ENCODE peak calls at places on chromosome X, in six cellular contexts. One of them, this sample, is unnamed.

GRCh38 chrX:5388087-5388486 is 840.6 kb downstream of the NLGN4X start:
- DNase-seq in B cell: no peak
- DNase-seq in activated effector memory CD4-positive, alpha-beta T cell treated with anti-CD3 and anti-CD28 coated beads, Interleukin-2, amount 50 U/mL, for 16 hours: no peak
- DNase-seq in activated naive CD8-positive, alpha-beta T cell treated with anti-CD3 and anti-CD28 coated beads, Interleukin-2, amount 10 ng/mL, durations not matched to agents 7 days and 5 days: no peak
- DNase-seq in AG20443: no peak
- DNase-seq in activated CD4-positive, alpha-beta T cell treated with anti-CD3 and anti-CD28 coated beads, Interleukin-2, amount 50 U/mL, for 24 hours: no peak
- DNase-seq in this sample: no peak

GRCh38 chrX:18674788-18675735 is 3.2 kb upstream of the RS1 start:
- DNase-seq in activated CD4-positive, alpha-beta T cell treated with anti-CD3 and anti-CD28 coated beads, Interleukin-2, amount 50 U/mL, for 24 hours: peak
- DNase-seq in activated effector memory CD4-positive, alpha-beta T cell treated with anti-CD3 and anti-CD28 coated beads, Interleukin-2, amount 50 U/mL, for 16 hours: peak
- DNase-seq in AG20443: peak
- DNase-seq in B cell: peak
- DNase-seq in activated naive CD8-positive, alpha-beta T cell treated with anti-CD3 and anti-CD28 coated beads, Interleukin-2, amount 10 ng/mL, durations not matched to agents 7 days and 5 days: peak
- DNase-seq in this sample: peak

GRCh38 chrX:108001218-108001814 is 19.1 kb upstream of the TEX13B start:
- DNase-seq in B cell: no peak
- DNase-seq in AG20443: peak
- DNase-seq in activated CD4-positive, alpha-beta T cell treated with anti-CD3 and anti-CD28 coated beads, Interleukin-2, amount 50 U/mL, for 24 hours: no peak
- DNase-seq in activated effector memory CD4-positive, alpha-beta T cell treated with anti-CD3 and anti-CD28 coated beads, Interleukin-2, amount 50 U/mL, for 16 hours: no peak
- DNase-seq in activated naive CD8-positive, alpha-beta T cell treated with anti-CD3 and anti-CD28 coated beads, Interleukin-2, amount 10 ng/mL, durations not matched to agents 7 days and 5 days: no peak
- DNase-seq in this sample: peak

GRCh38 chrX:18890724-18891560 is 93.0 kb downstream of the PHKA2 start:
- DNase-seq in activated effector memory CD4-positive, alpha-beta T cell treated with anti-CD3 and anti-CD28 coated beads, Interleukin-2, amount 50 U/mL, for 16 hours: no peak
- DNase-seq in activated naive CD8-positive, alpha-beta T cell treated with anti-CD3 and anti-CD28 coated beads, Interleukin-2, amount 10 ng/mL, durations not matched to agents 7 days and 5 days: no peak
- DNase-seq in activated CD4-positive, alpha-beta T cell treated with anti-CD3 and anti-CD28 coated beads, Interleukin-2, amount 50 U/mL, for 24 hours: no peak
- DNase-seq in AG20443: no peak
- DNase-seq in B cell: no peak
- DNase-seq in this sample: no peak

GRCh38 chrX:5726246-5726645 is 502.4 kb downstream of the NLGN4X start:
- DNase-seq in activated CD4-positive, alpha-beta T cell treated with anti-CD3 and anti-CD28 coated beads, Interleukin-2, amount 50 U/mL, for 24 hours: no peak
- DNase-seq in B cell: no peak
- DNase-seq in activated effector memory CD4-positive, alpha-beta T cell treated with anti-CD3 and anti-CD28 coated beads, Interleukin-2, amount 50 U/mL, for 16 hours: no peak
- DNase-seq in AG20443: no peak
- DNase-seq in activated naive CD8-positive, alpha-beta T cell treated with anti-CD3 and anti-CD28 coated beads, Interleukin-2, amount 10 ng/mL, durations not matched to agents 7 days and 5 days: no peak
- DNase-seq in this sample: no peak

GRCh38 chrX:72716766-72717165 is 2.7 kb upstream of the PHKA1 start:
- DNase-seq in activated CD4-positive, alpha-beta T cell treated with anti-CD3 and anti-CD28 coated beads, Interleukin-2, amount 50 U/mL, for 24 hours: no peak
- DNase-seq in B cell: no peak
- DNase-seq in AG20443: no peak
- DNase-seq in activated effector memory CD4-positive, alpha-beta T cell treated with anti-CD3 and anti-CD28 coated beads, Interleukin-2, amount 50 U/mL, for 16 hours: no peak
- DNase-seq in activated naive CD8-positive, alpha-beta T cell treated with anti-CD3 and anti-CD28 coated beads, Interleukin-2, amount 10 ng/mL, durations not matched to agents 7 days and 5 days: no peak
- DNase-seq in this sample: no peak

GRCh38 chrX:106802388-106803275 is at the start of gene TBC1D8B:
- DNase-seq in AG20443: peak
- DNase-seq in activated effector memory CD4-positive, alpha-beta T cell treated with anti-CD3 and anti-CD28 coated beads, Interleukin-2, amount 50 U/mL, for 16 hours: peak
- DNase-seq in activated naive CD8-positive, alpha-beta T cell treated with anti-CD3 and anti-CD28 coated beads, Interleukin-2, amount 10 ng/mL, durations not matched to agents 7 days and 5 days: peak
- DNase-seq in B cell: peak
- DNase-seq in activated CD4-positive, alpha-beta T cell treated with anti-CD3 and anti-CD28 coated beads, Interleukin-2, amount 50 U/mL, for 24 hours: no peak
- DNase-seq in this sample: peak

GRCh38 chrX:66914082-66914481 is 275.2 kb upstream of the EDA2R start:
- DNase-seq in activated CD4-positive, alpha-beta T cell treated with anti-CD3 and anti-CD28 coated beads, Interleukin-2, amount 50 U/mL, for 24 hours: no peak
- DNase-seq in B cell: no peak
- DNase-seq in activated naive CD8-positive, alpha-beta T cell treated with anti-CD3 and anti-CD28 coated beads, Interleukin-2, amount 10 ng/mL, durations not matched to agents 7 days and 5 days: no peak
- DNase-seq in activated effector memory CD4-positive, alpha-beta T cell treated with anti-CD3 and anti-CD28 coated beads, Interleukin-2, amount 50 U/mL, for 16 hours: no peak
- DNase-seq in AG20443: no peak
- DNase-seq in this sample: no peak

GRCh38 chrX:1535241-1536041 is 1.5 kb downstream of the P2RY8 start:
- DNase-seq in activated effector memory CD4-positive, alpha-beta T cell treated with anti-CD3 and anti-CD28 coated beads, Interleukin-2, amount 50 U/mL, for 16 hours: peak
- DNase-seq in B cell: peak
- DNase-seq in activated naive CD8-positive, alpha-beta T cell treated with anti-CD3 and anti-CD28 coated beads, Interleukin-2, amount 10 ng/mL, durations not matched to agents 7 days and 5 days: peak
- DNase-seq in activated CD4-positive, alpha-beta T cell treated with anti-CD3 and anti-CD28 coated beads, Interleukin-2, amount 50 U/mL, for 24 hours: peak
- DNase-seq in AG20443: no peak
- DNase-seq in this sample: peak

GRCh38 chrX:140524556-140524955 is 19.7 kb upstream of the SOX3 start:
- DNase-seq in AG20443: peak
- DNase-seq in B cell: no peak
- DNase-seq in activated effector memory CD4-positive, alpha-beta T cell treated with anti-CD3 and anti-CD28 coated beads, Interleukin-2, amount 50 U/mL, for 16 hours: no peak
- DNase-seq in activated naive CD8-positive, alpha-beta T cell treated with anti-CD3 and anti-CD28 coated beads, Interleukin-2, amount 10 ng/mL, durations not matched to agents 7 days and 5 days: no peak
- DNase-seq in activated CD4-positive, alpha-beta T cell treated with anti-CD3 and anti-CD28 coated beads, Interleukin-2, amount 50 U/mL, for 24 hours: no peak
- DNase-seq in this sample: no peak

GRCh38 chrX:97984641-97985040 is 1100.9 kb downstream of the RPA4 start:
- DNase-seq in activated effector memory CD4-positive, alpha-beta T cell treated with anti-CD3 and anti-CD28 coated beads, Interleukin-2, amount 50 U/mL, for 16 hours: no peak
- DNase-seq in B cell: no peak
- DNase-seq in activated naive CD8-positive, alpha-beta T cell treated with anti-CD3 and anti-CD28 coated beads, Interleukin-2, amount 10 ng/mL, durations not matched to agents 7 days and 5 days: no peak
- DNase-seq in AG20443: no peak
- DNase-seq in activated CD4-positive, alpha-beta T cell treated with anti-CD3 and anti-CD28 coated beads, Interleukin-2, amount 50 U/mL, for 24 hours: no peak
- DNase-seq in this sample: no peak

GRCh38 chrX:135003876-135004623 is 13.3 kb downstream of the SMIM10 start:
- DNase-seq in AG20443: peak
- DNase-seq in activated CD4-positive, alpha-beta T cell treated with anti-CD3 and anti-CD28 coated beads, Interleukin-2, amount 50 U/mL, for 24 hours: peak
- DNase-seq in activated effector memory CD4-positive, alpha-beta T cell treated with anti-CD3 and anti-CD28 coated beads, Interleukin-2, amount 50 U/mL, for 16 hours: peak
- DNase-seq in B cell: peak
- DNase-seq in activated naive CD8-positive, alpha-beta T cell treated with anti-CD3 and anti-CD28 coated beads, Interleukin-2, amount 10 ng/mL, durations not matched to agents 7 days and 5 days: peak
- DNase-seq in this sample: peak

GRCh38 chrX:17738002-17738713 is 865 bp downstream of the SCML1 start:
- DNase-seq in AG20443: peak
- DNase-seq in activated naive CD8-positive, alpha-beta T cell treated with anti-CD3 and anti-CD28 coated beads, Interleukin-2, amount 10 ng/mL, durations not matched to agents 7 days and 5 days: peak
- DNase-seq in B cell: peak
- DNase-seq in activated effector memory CD4-positive, alpha-beta T cell treated with anti-CD3 and anti-CD28 coated beads, Interleukin-2, amount 50 U/mL, for 16 hours: peak
- DNase-seq in activated CD4-positive, alpha-beta T cell treated with anti-CD3 and anti-CD28 coated beads, Interleukin-2, amount 50 U/mL, for 24 hours: no peak
- DNase-seq in this sample: no peak

GRCh38 chrX:24148535-24149345 is 789 bp upstream of the ZFX start:
- DNase-seq in activated CD4-positive, alpha-beta T cell treated with anti-CD3 and anti-CD28 coated beads, Interleukin-2, amount 50 U/mL, for 24 hours: peak
- DNase-seq in B cell: no peak
- DNase-seq in AG20443: peak
- DNase-seq in activated effector memory CD4-positive, alpha-beta T cell treated with anti-CD3 and anti-CD28 coated beads, Interleukin-2, amount 50 U/mL, for 16 hours: no peak
- DNase-seq in activated naive CD8-positive, alpha-beta T cell treated with anti-CD3 and anti-CD28 coated beads, Interleukin-2, amount 10 ng/mL, durations not matched to agents 7 days and 5 days: no peak
- DNase-seq in this sample: no peak

GRCh38 chrX:9940397-9940796 is 26.8 kb upstream of the CLDN34 start:
- DNase-seq in AG20443: peak
- DNase-seq in activated naive CD8-positive, alpha-beta T cell treated with anti-CD3 and anti-CD28 coated beads, Interleukin-2, amount 10 ng/mL, durations not matched to agents 7 days and 5 days: no peak
- DNase-seq in activated effector memory CD4-positive, alpha-beta T cell treated with anti-CD3 and anti-CD28 coated beads, Interleukin-2, amount 50 U/mL, for 16 hours: no peak
- DNase-seq in B cell: no peak
- DNase-seq in activated CD4-positive, alpha-beta T cell treated with anti-CD3 and anti-CD28 coated beads, Interleukin-2, amount 50 U/mL, for 24 hours: no peak
- DNase-seq in this sample: no peak

GRCh38 chrX:3143043-3143799 is 102.0 kb downstream of the ARSF start:
- DNase-seq in AG20443: no peak
- DNase-seq in activated effector memory CD4-positive, alpha-beta T cell treated with anti-CD3 and anti-CD28 coated beads, Interleukin-2, amount 50 U/mL, for 16 hours: no peak
- DNase-seq in activated CD4-positive, alpha-beta T cell treated with anti-CD3 and anti-CD28 coated beads, Interleukin-2, amount 50 U/mL, for 24 hours: no peak
- DNase-seq in B cell: no peak
- DNase-seq in activated naive CD8-positive, alpha-beta T cell treated with anti-CD3 and anti-CD28 coated beads, Interleukin-2, amount 10 ng/mL, durations not matched to agents 7 days and 5 days: no peak
- DNase-seq in this sample: peak

GRCh38 chrX:120840826-120841225 is 34.8 kb downstream of the CT47B1 start:
- DNase-seq in activated effector memory CD4-positive, alpha-beta T cell treated with anti-CD3 and anti-CD28 coated beads, Interleukin-2, amount 50 U/mL, for 16 hours: no peak
- DNase-seq in AG20443: peak
- DNase-seq in activated CD4-positive, alpha-beta T cell treated with anti-CD3 and anti-CD28 coated beads, Interleukin-2, amount 50 U/mL, for 24 hours: no peak
- DNase-seq in B cell: no peak
- DNase-seq in activated naive CD8-positive, alpha-beta T cell treated with anti-CD3 and anti-CD28 coated beads, Interleukin-2, amount 10 ng/mL, durations not matched to agents 7 days and 5 days: no peak
- DNase-seq in this sample: no peak

GRCh38 chrX:101803451-101803850 is 128.4 kb downstream of the ZMAT1 start:
- DNase-seq in B cell: no peak
- DNase-seq in activated naive CD8-positive, alpha-beta T cell treated with anti-CD3 and anti-CD28 coated beads, Interleukin-2, amount 10 ng/mL, durations not matched to agents 7 days and 5 days: no peak
- DNase-seq in activated CD4-positive, alpha-beta T cell treated with anti-CD3 and anti-CD28 coated beads, Interleukin-2, amount 50 U/mL, for 24 hours: no peak
- DNase-seq in activated effector memory CD4-positive, alpha-beta T cell treated with anti-CD3 and anti-CD28 coated beads, Interleukin-2, amount 50 U/mL, for 16 hours: no peak
- DNase-seq in AG20443: no peak
- DNase-seq in this sample: no peak

GRCh38 chrX:136162827-136163427 is 15.6 kb downstream of the FHL1 start:
- DNase-seq in activated effector memory CD4-positive, alpha-beta T cell treated with anti-CD3 and anti-CD28 coated beads, Interleukin-2, amount 50 U/mL, for 16 hours: peak
- DNase-seq in activated CD4-positive, alpha-beta T cell treated with anti-CD3 and anti-CD28 coated beads, Interleukin-2, amount 50 U/mL, for 24 hours: peak
- DNase-seq in B cell: no peak
- DNase-seq in activated naive CD8-positive, alpha-beta T cell treated with anti-CD3 and anti-CD28 coated beads, Interleukin-2, amount 10 ng/mL, durations not matched to agents 7 days and 5 days: peak
- DNase-seq in AG20443: peak
- DNase-seq in this sample: peak

GRCh38 chrX:129744881-129745321 is 6.1 kb downstream of the XPNPEP2 start:
- DNase-seq in B cell: no peak
- DNase-seq in AG20443: no peak
- DNase-seq in activated effector memory CD4-positive, alpha-beta T cell treated with anti-CD3 and anti-CD28 coated beads, Interleukin-2, amount 50 U/mL, for 16 hours: peak
- DNase-seq in activated CD4-positive, alpha-beta T cell treated with anti-CD3 and anti-CD28 coated beads, Interleukin-2, amount 50 U/mL, for 24 hours: no peak
- DNase-seq in activated naive CD8-positive, alpha-beta T cell treated with anti-CD3 and anti-CD28 coated beads, Interleukin-2, amount 10 ng/mL, durations not matched to agents 7 days and 5 days: no peak
- DNase-seq in this sample: no peak

GRCh38 chrX:47608130-47608810 is 11.4 kb downstream of the SYN1 start:
- DNase-seq in activated CD4-positive, alpha-beta T cell treated with anti-CD3 and anti-CD28 coated beads, Interleukin-2, amount 50 U/mL, for 24 hours: no peak
- DNase-seq in B cell: no peak
- DNase-seq in activated effector memory CD4-positive, alpha-beta T cell treated with anti-CD3 and anti-CD28 coated beads, Interleukin-2, amount 50 U/mL, for 16 hours: no peak
- DNase-seq in activated naive CD8-positive, alpha-beta T cell treated with anti-CD3 and anti-CD28 coated beads, Interleukin-2, amount 10 ng/mL, durations not matched to agents 7 days and 5 days: no peak
- DNase-seq in AG20443: no peak
- DNase-seq in this sample: no peak

GRCh38 chrX:1894656-1895055 is 279.8 kb downstream of the ASMT start:
- DNase-seq in AG20443: no peak
- DNase-seq in activated naive CD8-positive, alpha-beta T cell treated with anti-CD3 and anti-CD28 coated beads, Interleukin-2, amount 10 ng/mL, durations not matched to agents 7 days and 5 days: no peak
- DNase-seq in activated CD4-positive, alpha-beta T cell treated with anti-CD3 and anti-CD28 coated beads, Interleukin-2, amount 50 U/mL, for 24 hours: no peak
- DNase-seq in activated effector memory CD4-positive, alpha-beta T cell treated with anti-CD3 and anti-CD28 coated beads, Interleukin-2, amount 50 U/mL, for 16 hours: peak
- DNase-seq in B cell: no peak
- DNase-seq in this sample: no peak

GRCh38 chrX:40105791-40106676 is 8.3 kb upstream of the BCOR start:
- DNase-seq in activated CD4-positive, alpha-beta T cell treated with anti-CD3 and anti-CD28 coated beads, Interleukin-2, amount 50 U/mL, for 24 hours: no peak
- DNase-seq in activated naive CD8-positive, alpha-beta T cell treated with anti-CD3 and anti-CD28 coated beads, Interleukin-2, amount 10 ng/mL, durations not matched to agents 7 days and 5 days: peak
- DNase-seq in AG20443: peak
- DNase-seq in activated effector memory CD4-positive, alpha-beta T cell treated with anti-CD3 and anti-CD28 coated beads, Interleukin-2, amount 50 U/mL, for 16 hours: peak
- DNase-seq in B cell: peak
- DNase-seq in this sample: peak

GRCh38 chrX:106906361-106906760 is 3.2 kb upstream of the RIPPLY1 start:
- DNase-seq in activated naive CD8-positive, alpha-beta T cell treated with anti-CD3 and anti-CD28 coated beads, Interleukin-2, amount 10 ng/mL, durations not matched to agents 7 days and 5 days: no peak
- DNase-seq in B cell: no peak
- DNase-seq in activated effector memory CD4-positive, alpha-beta T cell treated with anti-CD3 and anti-CD28 coated beads, Interleukin-2, amount 50 U/mL, for 16 hours: no peak
- DNase-seq in AG20443: no peak
- DNase-seq in activated CD4-positive, alpha-beta T cell treated with anti-CD3 and anti-CD28 coated beads, Interleukin-2, amount 50 U/mL, for 24 hours: no peak
- DNase-seq in this sample: no peak

GRCh38 chrX:69616520-69617203 is 749 bp downstream of the EDA start:
- DNase-seq in activated effector memory CD4-positive, alpha-beta T cell treated with anti-CD3 and anti-CD28 coated beads, Interleukin-2, amount 50 U/mL, for 16 hours: peak
- DNase-seq in activated CD4-positive, alpha-beta T cell treated with anti-CD3 and anti-CD28 coated beads, Interleukin-2, amount 50 U/mL, for 24 hours: no peak
- DNase-seq in activated naive CD8-positive, alpha-beta T cell treated with anti-CD3 and anti-CD28 coated beads, Interleukin-2, amount 10 ng/mL, durations not matched to agents 7 days and 5 days: peak
- DNase-seq in B cell: no peak
- DNase-seq in AG20443: no peak
- DNase-seq in this sample: no peak

GRCh38 chrX:124256209-124256608 is 76.3 kb upstream of the TEX13D start:
- DNase-seq in activated naive CD8-positive, alpha-beta T cell treated with anti-CD3 and anti-CD28 coated beads, Interleukin-2, amount 10 ng/mL, durations not matched to agents 7 days and 5 days: no peak
- DNase-seq in AG20443: peak
- DNase-seq in B cell: no peak
- DNase-seq in activated effector memory CD4-positive, alpha-beta T cell treated with anti-CD3 and anti-CD28 coated beads, Interleukin-2, amount 50 U/mL, for 16 hours: no peak
- DNase-seq in activated CD4-positive, alpha-beta T cell treated with anti-CD3 and anti-CD28 coated beads, Interleukin-2, amount 50 U/mL, for 24 hours: no peak
- DNase-seq in this sample: no peak

GRCh38 chrX:22486326-22486725 is 213.6 kb downstream of the CBLL2 start:
- DNase-seq in activated CD4-positive, alpha-beta T cell treated with anti-CD3 and anti-CD28 coated beads, Interleukin-2, amount 50 U/mL, for 24 hours: no peak
- DNase-seq in activated effector memory CD4-positive, alpha-beta T cell treated with anti-CD3 and anti-CD28 coated beads, Interleukin-2, amount 50 U/mL, for 16 hours: no peak
- DNase-seq in activated naive CD8-positive, alpha-beta T cell treated with anti-CD3 and anti-CD28 coated beads, Interleukin-2, amount 10 ng/mL, durations not matched to agents 7 days and 5 days: no peak
- DNase-seq in AG20443: no peak
- DNase-seq in B cell: no peak
- DNase-seq in this sample: no peak

GRCh38 chrX:10648608-10649007 is 28.2 kb upstream of the MID1 start:
- DNase-seq in activated naive CD8-positive, alpha-beta T cell treated with anti-CD3 and anti-CD28 coated beads, Interleukin-2, amount 10 ng/mL, durations not matched to agents 7 days and 5 days: no peak
- DNase-seq in B cell: no peak
- DNase-seq in activated CD4-positive, alpha-beta T cell treated with anti-CD3 and anti-CD28 coated beads, Interleukin-2, amount 50 U/mL, for 24 hours: no peak
- DNase-seq in AG20443: peak
- DNase-seq in activated effector memory CD4-positive, alpha-beta T cell treated with anti-CD3 and anti-CD28 coated beads, Interleukin-2, amount 50 U/mL, for 16 hours: no peak
- DNase-seq in this sample: no peak

GRCh38 chrX:45743081-45743533 is 542.4 kb upstream of the DIPK2B start:
- DNase-seq in AG20443: peak
- DNase-seq in activated effector memory CD4-positive, alpha-beta T cell treated with anti-CD3 and anti-CD28 coated beads, Interleukin-2, amount 50 U/mL, for 16 hours: no peak
- DNase-seq in activated naive CD8-positive, alpha-beta T cell treated with anti-CD3 and anti-CD28 coated beads, Interleukin-2, amount 10 ng/mL, durations not matched to agents 7 days and 5 days: no peak
- DNase-seq in B cell: no peak
- DNase-seq in activated CD4-positive, alpha-beta T cell treated with anti-CD3 and anti-CD28 coated beads, Interleukin-2, amount 50 U/mL, for 24 hours: no peak
- DNase-seq in this sample: peak

GRCh38 chrX:130592204-130592603 is 190.4 kb downstream of the RBMX2 start:
- DNase-seq in AG20443: no peak
- DNase-seq in B cell: no peak
- DNase-seq in activated naive CD8-positive, alpha-beta T cell treated with anti-CD3 and anti-CD28 coated beads, Interleukin-2, amount 10 ng/mL, durations not matched to agents 7 days and 5 days: no peak
- DNase-seq in activated effector memory CD4-positive, alpha-beta T cell treated with anti-CD3 and anti-CD28 coated beads, Interleukin-2, amount 50 U/mL, for 16 hours: no peak
- DNase-seq in activated CD4-positive, alpha-beta T cell treated with anti-CD3 and anti-CD28 coated beads, Interleukin-2, amount 50 U/mL, for 24 hours: no peak
- DNase-seq in this sample: no peak

GRCh38 chrX:26783512-26784225 is 567.7 kb downstream of the MAGEB5 start:
- DNase-seq in activated CD4-positive, alpha-beta T cell treated with anti-CD3 and anti-CD28 coated beads, Interleukin-2, amount 50 U/mL, for 24 hours: no peak
- DNase-seq in B cell: no peak
- DNase-seq in activated effector memory CD4-positive, alpha-beta T cell treated with anti-CD3 and anti-CD28 coated beads, Interleukin-2, amount 50 U/mL, for 16 hours: no peak
- DNase-seq in AG20443: peak
- DNase-seq in activated naive CD8-positive, alpha-beta T cell treated with anti-CD3 and anti-CD28 coated beads, Interleukin-2, amount 10 ng/mL, durations not matched to agents 7 days and 5 days: no peak
- DNase-seq in this sample: peak

GRCh38 chrX:103536071-103536470 is 16.8 kb upstream of the RAB40A start:
- DNase-seq in activated naive CD8-positive, alpha-beta T cell treated with anti-CD3 and anti-CD28 coated beads, Interleukin-2, amount 10 ng/mL, durations not matched to agents 7 days and 5 days: no peak
- DNase-seq in AG20443: no peak
- DNase-seq in B cell: no peak
- DNase-seq in activated effector memory CD4-positive, alpha-beta T cell treated with anti-CD3 and anti-CD28 coated beads, Interleukin-2, amount 50 U/mL, for 16 hours: no peak
- DNase-seq in activated CD4-positive, alpha-beta T cell treated with anti-CD3 and anti-CD28 coated beads, Interleukin-2, amount 50 U/mL, for 24 hours: no peak
- DNase-seq in this sample: no peak